ENCODE peak calls at places on chromosomes 3 and 15, in six cellular contexts. T is breast epithelium, E is IMR-90, A is AG04450, U is cardiac fibroblast, C is heart right ventricle. Q is an unnamed sample.

GRCh38 chr3:171101982-171102610 is 75.6 kb upstream of the SLC2A2 start:
- DNase-seq in T (no peak), E (peak; percentile 81), A (no peak), U (peak; percentile 88), C (no peak), Q (no peak)

GRCh38 chr15:31352283-31352880 is 25.7 kb downstream of the KLF13 start:
- DNase-seq in T (no peak), E (peak; percentile 4), A (no peak), U (no peak), C (peak; percentile 71), Q (no peak)

GRCh38 chr3:169389925-169390253 is 273.6 kb downstream of the MECOM start:
- DNase-seq in T (no peak), E (no peak), A (no peak), U (no peak), C (no peak), Q (no peak)

GRCh38 chr3:15102833-15103232 is 3.9 kb upstream of the RBSN start:
- DNase-seq in T (no peak), E (no peak), A (no peak), U (peak; percentile 26), C (peak; percentile 46), Q (peak; percentile 63)

GRCh38 chr15:25903024-25903581 is 40.0 kb upstream of the ATP10A start:
- DNase-seq in T (no peak), E (peak; percentile 41), A (no peak), U (peak; percentile 56), C (no peak), Q (no peak)

GRCh38 chr3:59235221-59236012 is 185.6 kb upstream of the CFAP20DC start:
- DNase-seq in T (no peak), E (no peak), A (no peak), U (no peak), C (no peak), Q (no peak)

GRCh38 chr15:78969687-78970349 is 25.0 kb upstream of the CTSH start:
- DNase-seq in T (no peak), E (peak; percentile 43), A (no peak), U (no peak), C (no peak), Q (no peak)

GRCh38 chr3:60698117-60698516 is 553.1 kb downstream of the FHIT start:
- DNase-seq in T (no peak), E (no peak), A (no peak), U (no peak), C (no peak), Q (no peak)

GRCh38 chr3:129558076-129558771 is 15.2 kb downstream of the H1-8 start:
- DNase-seq in T (no peak), E (peak; percentile 19), A (no peak), U (no peak), C (no peak), Q (no peak)

GRCh38 chr3:49025005-49025792 is 3.3 kb downstream of the NDUFAF3 start:
- DNase-seq in T (no peak), E (no peak), A (no peak), U (no peak), C (no peak), Q (no peak)

GRCh38 chr3:159988617-159989251 is at the start of gene IL12A:
- DNase-seq in T (peak; percentile 72), E (peak; percentile 71), A (no peak), U (peak; percentile 74), C (peak; percentile 81), Q (peak; percentile 73)

GRCh38 chr15:99435761-99436346 is 129.9 kb upstream of the MEF2A start:
- DNase-seq in T (peak; percentile 34), E (no peak), A (no peak), U (no peak), C (no peak), Q (peak; percentile 66)

GRCh38 chr15:39127925-39128617 is 452.8 kb upstream of the THBS1 start:
- DNase-seq in T (no peak), E (peak; percentile 97), A (peak; percentile 86), U (peak; percentile 98), C (no peak), Q (no peak)

GRCh38 chr3:71264840-71265239 is 318.7 kb downstream of the FOXP1 start:
- DNase-seq in T (no peak), E (no peak), A (no peak), U (no peak), C (no peak), Q (no peak)

GRCh38 chr3:81823882-81824395 is 62.5 kb upstream of the GBE1 start:
- DNase-seq in T (no peak), E (no peak), A (no peak), U (no peak), C (no peak), Q (no peak)

GRCh38 chr3:185084402-185084801 is 68.5 kb downstream of the C3orf70 start:
- DNase-seq in T (no peak), E (no peak), A (no peak), U (no peak), C (no peak), Q (no peak)

GRCh38 chr15:42954291-42954690 is 33.7 kb upstream of the TTBK2 start:
- DNase-seq in T (no peak), E (no peak), A (no peak), U (no peak), C (no peak), Q (no peak)

GRCh38 chr3:140438736-140439505 is 238.9 kb upstream of the TRIM42 start:
- DNase-seq in T (no peak), E (no peak), A (no peak), U (no peak), C (no peak), Q (no peak)

GRCh38 chr15:64249406-64249805 is 86.6 kb upstream of the PPIB start:
- DNase-seq in T (no peak), E (no peak), A (no peak), U (no peak), C (no peak), Q (no peak)

GRCh38 chr3:142850395-142851023 is 38.4 kb downstream of the PCOLCE2 start:
- DNase-seq in T (no peak), E (peak; percentile 66), A (peak; percentile 24), U (peak; percentile 97), C (no peak), Q (no peak)

GRCh38 chr3:189936210-189936609 is 184.5 kb downstream of the P3H2 start:
- DNase-seq in T (no peak), E (no peak), A (no peak), U (peak; percentile 69), C (no peak), Q (no peak)

GRCh38 chr3:71779674-71780377 is 5.1 kb downstream of the PROK2 start:
- DNase-seq in T (no peak), E (no peak), A (no peak), U (peak; percentile 2), C (no peak), Q (no peak)

GRCh38 chr15:35874260-35874905 is 328.4 kb upstream of the DPH6 start:
- DNase-seq in T (no peak), E (peak; percentile 93), A (peak; percentile 29), U (peak; percentile 92), C (no peak), Q (no peak)

GRCh38 chr3:56849698-56850097 is 47.9 kb upstream of the ARHGEF3 start:
- DNase-seq in T (no peak), E (no peak), A (no peak), U (no peak), C (peak; percentile 25), Q (no peak)

GRCh38 chr3:18771931-18772330 is 346.8 kb upstream of the SATB1 start:
- DNase-seq in T (no peak), E (no peak), A (no peak), U (no peak), C (no peak), Q (no peak)

GRCh38 chr3:23992051-23992628 is 47.1 kb downstream of the NR1D2 start:
- DNase-seq in T (no peak), E (peak; percentile 55), A (no peak), U (peak; percentile 18), C (no peak), Q (no peak)

GRCh38 chr15:85374831-85375230 is 5.6 kb upstream of the AKAP13 start:
- DNase-seq in T (no peak), E (no peak), A (no peak), U (no peak), C (no peak), Q (no peak)

GRCh38 chr15:38117781-38118180 is 134.9 kb upstream of the SPRED1 start:
- DNase-seq in T (no peak), E (no peak), A (no peak), U (no peak), C (no peak), Q (no peak)

GRCh38 chr3:53844262-53845102 is 1.7 kb downstream of the CHDH start:
- DNase-seq in T (no peak), E (no peak), A (no peak), U (no peak), C (no peak), Q (no peak)

GRCh38 chr15:62845239-62846126 is 197.1 kb upstream of the TPM1 start:
- DNase-seq in T (no peak), E (peak; percentile 59), A (no peak), U (peak; percentile 50), C (no peak), Q (no peak)

GRCh38 chr3:94226058-94226457 is 163.2 kb downstream of the NSUN3 start:
- DNase-seq in T (no peak), E (peak; percentile 50), A (no peak), U (peak; percentile 91), C (no peak), Q (no peak)

GRCh38 chr3:52173101-52173500 is 18.9 kb upstream of the POC1A start:
- DNase-seq in T (no peak), E (no peak), A (no peak), U (no peak), C (no peak), Q (no peak)

GRCh38 chr3:52172262-52172757 is 18.1 kb upstream of the POC1A start:
- DNase-seq in T (no peak), E (no peak), A (no peak), U (no peak), C (no peak), Q (peak; percentile 33)

GRCh38 chr3:52162250-52162872 is 8.1 kb upstream of the POC1A start:
- DNase-seq in T (no peak), E (no peak), A (no peak), U (no peak), C (no peak), Q (no peak)

GRCh38 chr3:52171577-52172261 is 17.5 kb upstream of the POC1A start:
- DNase-seq in T (no peak), E (peak; percentile 83), A (no peak), U (peak; percentile 60), C (no peak), Q (no peak)

GRCh38 chr3:52167240-52167639 is 13.0 kb upstream of the POC1A start:
- DNase-seq in T (no peak), E (no peak), A (no peak), U (no peak), C (no peak), Q (peak; percentile 13)
- H3K4me3 ChIP-seq in T (no peak overlapping the region), E (no peak overlapping the region), A (no peak overlapping the region), U (no peak overlapping the region), C (no peak overlapping the region), Q (no peak overlapping the region)

GRCh38 chr3:103410231-103410630 is 975.4 kb downstream of the ZPLD1 start:
- DNase-seq in T (no peak), E (no peak), A (no peak), U (no peak), C (no peak), Q (no peak)
- H3K4me3 ChIP-seq in T (no peak overlapping the region), E (no peak overlapping the region), A (no peak overlapping the region), U (no peak overlapping the region), C (no peak overlapping the region), Q (no peak overlapping the region)

GRCh38 chr3:22361465-22361864 is 610.5 kb upstream of the ZNF385D start:
- DNase-seq in T (no peak), E (no peak), A (no peak), U (peak; percentile 39), C (no peak), Q (no peak)
- H3K4me3 ChIP-seq in T (no peak overlapping the region), E (no peak overlapping the region), A (no peak overlapping the region), U (no peak overlapping the region), C (no peak overlapping the region), Q (no peak overlapping the region)

GRCh38 chr3:122055215-122055614 is at the start of gene CD86:
- DNase-seq in T (no peak), E (no peak), A (no peak), U (no peak), C (no peak), Q (no peak)
- H3K4me3 ChIP-seq in T (no peak within 1 kb of the TSS), E (no peak within 1 kb of the TSS), A (no peak within 1 kb of the TSS), U (no peak within 1 kb of the TSS), C (peak within 1 kb of the TSS; percentile 30), Q (peak within 1 kb of the TSS; percentile 28)

Q was measured in suprapubic skin.